ENCODE peak calls at places on chromosome 1, in five cellular contexts. D, H, A, W and B are unnamed samples.

GRCh38 chr1:220151454-220151853 is 57.5 kb downstream of the IARS2 start:
- DNase-seq in A (no peak), D (peak), H (no peak), W (no peak), B (no peak)

GRCh38 chr1:70072239-70072751 is 133.1 kb downstream of the LRRC40 start:
- DNase-seq in A (no peak), D (no peak), W (no peak), H (no peak), B (no peak)

GRCh38 chr1:111407297-111407696 is 20.2 kb downstream of the OVGP1 start:
- DNase-seq in W (no peak), D (no peak), A (no peak), H (no peak), B (no peak)

GRCh38 chr1:223831755-223832636 is 13.8 kb downstream of the TP53BP2 start:
- DNase-seq in H (no peak), A (no peak), W (peak), D (no peak), B (no peak)

GRCh38 chr1:45009956-45010854 is 919 bp downstream of the HECTD3 start:
- DNase-seq in A (no peak), W (no peak), D (peak), H (no peak), B (peak)

GRCh38 chr1:19445417-19446342 is 39.7 kb downstream of the CAPZB start:
- DNase-seq in W (peak), D (no peak), H (no peak), A (no peak), B (peak)

GRCh38 chr1:44786841-44787426 is 1.0 kb downstream of the BEST4 start:
- DNase-seq in H (no peak), A (no peak), W (no peak), D (no peak), B (no peak)

GRCh38 chr1:205602118-205602517 is 29.7 kb downstream of the ELK4 start:
- DNase-seq in D (no peak), W (no peak), A (no peak), H (no peak), B (no peak)

GRCh38 chr1:42179900-42180329 is 15.4 kb upstream of the GUCA2A start:
- DNase-seq in W (no peak), A (no peak), D (no peak), H (no peak), B (no peak)

GRCh38 chr1:32748926-32749325 is 46.4 kb upstream of the SYNC start:
- DNase-seq in D (no peak), H (no peak), A (no peak), W (no peak), B (no peak)

GRCh38 chr1:57857809-57858208 is 433.9 kb upstream of the DAB1 start:
- DNase-seq in H (no peak), A (no peak), D (no peak), W (no peak), B (no peak)